ENCODE peak calls at places on chromosomes 12 and 14, in five cellular contexts. S, C, T, X and D are unnamed samples.

GRCh38 chr12:129606239-129606638 is 297.6 kb downstream of the TMEM132D start:
- DNase-seq in X (no peak), S (no peak), T (no peak), C (no peak), D (no peak)

GRCh38 chr12:57152408-57153038 is 5.1 kb upstream of the LRP1-AS start:
- DNase-seq in X (no peak), S (no peak), C (no peak), T (no peak), D (no peak)

GRCh38 chr12:75979181-75979580 is 52.4 kb downstream of the PHLDA1 start:
- DNase-seq in S (no peak), C (no peak), T (no peak), X (no peak), D (no peak)

GRCh38 chr14:54606178-54606577 is 39.2 kb downstream of the SAMD4A start:
- DNase-seq in C (no peak), T (no peak), S (no peak), X (no peak), D (no peak)

GRCh38 chr12:66662179-66662578 is 16.7 kb downstream of the GRIP1 start:
- DNase-seq in T (no peak), X (no peak), C (no peak), S (no peak), D (no peak)

GRCh38 chr14:69712637-69713088 is 54.3 kb upstream of the SRSF5 start:
- DNase-seq in X (no peak), C (no peak), S (no peak), T (no peak), D (no peak)

GRCh38 chr12:124663206-124663605 is 95.8 kb upstream of the NCOR2 start:
- DNase-seq in X (no peak), C (peak), T (no peak), S (no peak), D (no peak)

GRCh38 chr12:107344035-107344808 is 250.9 kb upstream of the CRY1 start:
- DNase-seq in C (peak), S (no peak), X (no peak), T (no peak), D (no peak)

GRCh38 chr14:56212541-56212940 is 94.3 kb downstream of the PELI2 start:
- DNase-seq in S (no peak), T (no peak), X (no peak), C (no peak), D (no peak)

GRCh38 chr12:55705802-55706402 is 1.8 kb downstream of the ITGA7 start:
- DNase-seq in X (no peak), S (peak), T (no peak), C (no peak), D (peak)

GRCh38 chr12:12807970-12808702 is 5.0 kb upstream of the DDX47 start:
- DNase-seq in T (peak), C (no peak), X (no peak), S (no peak), D (no peak)
- TF ChIP-seq FOXM1 in T (no peak), C (no peak), X (no peak), S (no peak), D (no peak)

GRCh38 chr14:101813833-101814232 is 52.3 kb downstream of the PPP2R5C start:
- DNase-seq in S (no peak), X (no peak), T (no peak), C (no peak), D (no peak)
- TF ChIP-seq FOXM1 in S (no peak), X (no peak), T (no peak), C (no peak), D (no peak)

DNA sequence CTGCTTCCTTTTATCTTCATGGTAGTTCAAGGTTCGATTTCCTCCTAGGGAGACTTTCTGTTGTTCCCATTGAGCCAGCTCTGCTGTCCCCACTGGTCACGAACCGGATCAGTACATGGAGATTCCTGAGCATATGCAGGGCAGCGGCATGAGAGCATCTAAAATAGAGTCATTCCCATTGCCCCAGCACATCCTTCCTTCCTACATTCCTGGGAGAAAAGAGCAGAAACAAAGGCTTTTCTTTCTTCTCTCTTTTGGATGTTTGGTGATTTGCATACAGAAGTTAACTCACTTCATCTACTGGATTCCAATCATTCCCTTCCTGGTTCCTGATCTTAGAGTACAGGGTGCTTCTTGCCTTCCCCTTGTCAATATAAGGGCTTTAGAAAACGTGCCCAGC is 727.3 kb downstream of the DIO2 start:
- DNase-seq in X (no peak), S (no peak), T (no peak), C (no peak), D (no peak)
- TF ChIP-seq FOXM1 in X (no peak), S (no peak), T (no peak), C (no peak), D (no peak)

GRCh38 chr12:21852251-21852650 is 77.7 kb upstream of the KCNJ8 start:
- DNase-seq in X (no peak), T (no peak), S (no peak), C (no peak), D (no peak)
- TF ChIP-seq FOXM1 in X (no peak), T (no peak), S (no peak), C (no peak), D (no peak)

GRCh38 chr12:43336962-43337555 is 214.9 kb downstream of the ADAMTS20 start:
- DNase-seq in S (peak), T (no peak), X (peak), C (no peak), D (no peak)
- TF ChIP-seq FOXM1 in S (no peak), T (no peak), X (no peak), C (no peak), D (no peak)

GRCh38 chr12:53100466-53101151 is 2.7 kb upstream of the SOAT2 start:
- DNase-seq in T (no peak), S (no peak), X (no peak), C (no peak), D (peak)

GRCh38 chr12:53103860-53104305 is 597 bp downstream of the SOAT2 start:
- DNase-seq in S (peak), C (peak), T (peak), X (no peak), D (peak)

GRCh38 chr12:53102883-53103807 is at the start of gene SOAT2:
- DNase-seq in S (no peak), X (no peak), C (peak), T (peak), D (peak)

GRCh38 chr12:53101266-53101665 is 2.0 kb upstream of the SOAT2 start:
- DNase-seq in S (no peak), T (no peak), C (no peak), X (no peak), D (peak)

DNA sequence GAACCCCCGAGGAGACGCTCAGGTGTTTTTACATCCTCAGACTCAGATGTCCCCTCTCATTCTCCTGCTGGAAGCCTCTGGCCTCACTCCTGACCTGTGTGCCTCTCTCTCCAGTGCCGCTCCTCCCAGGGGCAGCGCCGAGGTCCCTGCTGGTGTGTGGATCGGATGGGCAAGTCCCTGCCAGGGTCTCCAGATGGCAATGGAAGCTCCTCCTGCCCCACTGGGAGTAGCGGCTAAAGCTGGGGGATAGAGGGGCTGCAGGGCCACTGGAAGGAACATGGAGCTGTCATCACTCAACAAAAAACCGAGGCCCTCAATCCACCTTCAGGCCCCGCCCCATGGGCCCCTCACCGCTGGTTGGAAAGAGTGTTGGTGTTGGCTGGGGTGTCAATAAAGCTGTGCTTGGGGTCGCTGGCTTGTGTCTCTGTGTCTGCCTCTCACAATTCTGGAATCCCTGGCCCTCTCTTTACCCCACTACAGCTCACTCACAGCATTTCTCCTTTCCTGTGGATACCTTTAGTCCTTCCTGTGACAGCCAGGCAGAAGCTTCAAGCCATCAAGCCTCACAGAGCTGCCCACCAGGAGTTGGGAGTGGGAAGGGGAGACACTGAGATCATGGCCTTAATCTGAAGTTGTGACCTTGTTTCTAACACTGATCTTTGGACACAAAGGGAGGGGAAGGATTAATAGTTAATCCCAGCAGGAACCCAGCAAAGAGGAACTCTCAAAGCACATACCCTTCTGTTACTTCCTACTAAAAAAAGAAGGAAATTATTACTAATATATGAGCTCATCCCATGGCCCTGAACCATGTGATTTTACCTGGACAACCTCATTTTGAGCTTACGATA is 1.1 kb upstream of the SOAT2 start:
- DNase-seq in X (no peak), T (no peak), C (peak), S (no peak), D (no peak)
- TF ChIP-seq FOXM1 in X (no peak), T (no peak), C (no peak), S (no peak), D (no peak)

GRCh38 chr12:40697566-40698257 is 5.5 kb downstream of the CNTN1 start:
- DNase-seq in C (no peak), X (peak), T (no peak), S (no peak), D (no peak)
- TF ChIP-seq FOXM1 in C (no peak), X (no peak), T (no peak), S (no peak), D (no peak)

GRCh38 chr12:47370421-47370820 is 290.7 kb upstream of the AMIGO2 start:
- DNase-seq in T (no peak), X (no peak), S (no peak), C (no peak), D (no peak)
- TF ChIP-seq FOXM1 in T (no peak), X (no peak), S (no peak), C (no peak), D (no peak)

DNA sequence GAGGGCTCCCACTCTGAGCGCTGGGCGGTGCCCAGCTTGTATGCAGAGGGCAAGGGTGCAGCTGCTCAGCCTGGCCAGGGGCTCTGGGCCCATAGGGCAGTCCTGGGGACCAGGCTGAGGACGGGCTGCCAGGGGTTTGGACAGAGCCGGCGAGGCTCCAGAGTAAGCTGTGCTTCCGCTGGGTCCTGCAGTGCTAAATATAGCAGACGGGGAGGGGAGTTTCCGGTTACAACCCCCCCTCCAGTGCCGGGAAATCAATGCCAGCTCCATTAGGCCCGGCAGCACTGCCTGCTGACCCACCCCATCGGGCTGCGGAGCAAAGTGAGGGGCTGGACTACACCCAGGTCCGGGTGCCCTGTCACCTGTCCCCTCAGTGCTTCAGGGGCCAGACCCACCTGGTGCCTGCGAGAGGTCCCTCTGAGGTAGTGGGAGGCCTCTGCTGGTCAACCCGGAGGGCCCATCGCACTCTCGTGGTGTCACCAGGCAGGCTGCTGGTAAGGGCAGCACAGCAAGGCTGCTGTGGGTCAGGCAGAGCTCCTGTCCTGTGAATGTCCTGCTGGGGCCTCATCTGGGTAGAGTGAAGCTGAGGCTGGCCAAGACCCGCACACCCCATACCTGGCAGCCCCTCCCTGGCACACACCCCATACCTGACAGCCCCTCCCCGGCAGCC is 2.6 kb upstream of the JAG2 start:
- DNase-seq in S (no peak), T (no peak), X (no peak), C (no peak), D (no peak)
- TF ChIP-seq FOXM1 in S (no peak), T (no peak), X (no peak), C (no peak), D (no peak)